ENCODE peak calls at places on chromosomes 13 and 19, in ten cellular contexts. L, H, Y, D, K, C, M, G, W and U are unnamed samples.

GRCh38 chr19:41367848-41368301 is 3.9 kb upstream of the B9D2 start:
- DNase-seq in L (no peak), H (no peak), Y (peak), D (peak), K (peak), C (peak), M (no peak), G (no peak), W (peak), U (no peak)

GRCh38 chr13:27280009-27280646 is 9.5 kb downstream of the RASL11A start:
- DNase-seq in L (no peak), H (no peak), Y (no peak), D (no peak), K (no peak), C (no peak), M (no peak), G (no peak), W (no peak), U (no peak)

GRCh38 chr13:31894931-31895330 is 136.6 kb upstream of the FRY start:
- DNase-seq in L (no peak), H (no peak), Y (no peak), D (no peak), K (no peak), C (no peak), M (no peak), G (no peak), W (no peak), U (no peak)

GRCh38 chr13:39968646-39969475 is 313.4 kb downstream of the COG6 start:
- DNase-seq in L (no peak), H (no peak), Y (no peak), D (peak), K (no peak), C (no peak), M (no peak), G (no peak), W (no peak), U (no peak)

GRCh38 chr13:34750078-34750703 is 191.9 kb upstream of the NBEA start:
- DNase-seq in L (peak), H (no peak), Y (no peak), D (no peak), K (no peak), C (no peak), M (peak), G (peak), W (no peak), U (peak)

GRCh38 chr19:2546128-2547032 is 70.5 kb downstream of the GADD45B start:
- DNase-seq in L (peak), H (no peak), Y (no peak), D (no peak), K (peak), C (no peak), M (no peak), G (no peak), W (peak), U (peak)

GRCh38 chr13:32039488-32040013 is 8.0 kb downstream of the FRY start:
- DNase-seq in L (no peak), H (no peak), Y (no peak), D (no peak), K (no peak), C (no peak), M (no peak), G (no peak), W (peak), U (no peak)

GRCh38 chr13:44759723-44760360 is 183.7 kb upstream of the TSC22D1 start:
- DNase-seq in L (no peak), H (no peak), Y (no peak), D (peak), K (no peak), C (no peak), M (no peak), G (peak), W (peak), U (no peak)

GRCh38 chr19:912181-913079 is 589 bp downstream of the R3HDM4 start:
- DNase-seq in L (no peak), H (no peak), Y (no peak), D (no peak), K (peak), C (no peak), M (no peak), G (no peak), W (no peak), U (peak)

GRCh38 chr19:41541990-41542584 is 33.9 kb upstream of the CEACAM21 start:
- DNase-seq in L (peak), H (peak), Y (no peak), D (peak), K (peak), C (no peak), M (no peak), G (no peak), W (peak), U (no peak)

GRCh38 chr19:21463449-21464105 is 41.8 kb upstream of the ZNF429 start:
- DNase-seq in L (peak), H (peak), Y (no peak), D (peak), K (no peak), C (peak), M (peak), G (no peak), W (peak), U (peak)

GRCh38 chr13:44695520-44695919 is 119.4 kb upstream of the TSC22D1 start:
- DNase-seq in L (no peak), H (no peak), Y (no peak), D (no peak), K (no peak), C (no peak), M (no peak), G (no peak), W (no peak), U (no peak)

GRCh38 chr19:20664917-20665781 is 3.8 kb upstream of the ZNF626 start:
- DNase-seq in L (peak), H (no peak), Y (no peak), D (peak), K (no peak), C (no peak), M (no peak), G (no peak), W (peak), U (no peak)

GRCh38 chr13:102580552-102581169 is 16.1 kb upstream of the TPP2 start:
- DNase-seq in L (peak), H (peak), Y (no peak), D (peak), K (peak), C (no peak), M (peak), G (peak), W (peak), U (peak)

GRCh38 chr19:18982669-18983068 is 41.7 kb upstream of the HOMER3 start:
- DNase-seq in L (no peak), H (no peak), Y (no peak), D (no peak), K (no peak), C (no peak), M (no peak), G (no peak), W (no peak), U (no peak)

GRCh38 chr13:32228330-32229041 is 86.7 kb downstream of the ZAR1L start:
- DNase-seq in L (peak), H (no peak), Y (no peak), D (peak), K (no peak), C (no peak), M (no peak), G (peak), W (no peak), U (no peak)